ENCODE peak calls at places on chromosome 1, in nine cellular contexts. One of them, this sample, is unnamed. For H3K4me1 and H3K27me3, the result is how much of the 10 kb centered on the place peaks cover.

GRCh38 chr1:117612517-117613248 is 6.8 kb downstream of the TENT5C start:
- DNase-seq in heart left ventricle: no peak
- DNase-seq in CD4-positive, CD25-positive, alpha-beta regulatory T cell: no peak
- DNase-seq in CD8-positive, alpha-beta memory T cell: no peak
- DNase-seq in left ventricle myocardium inferior: no peak
- DNase-seq in right atrium auricular region: no peak
- DNase-seq in hepatocyte: peak
- DNase-seq in psoas muscle: no peak
- DNase-seq in pancreas: no peak
- DNase-seq in this sample: no peak

GRCh38 chr1:28329395-28330153 is 734 bp downstream of the MED18 start:
- DNase-seq in psoas muscle: peak
- DNase-seq in heart left ventricle: no peak
- DNase-seq in left ventricle myocardium inferior: no peak
- DNase-seq in right atrium auricular region: no peak
- DNase-seq in pancreas: no peak
- DNase-seq in CD4-positive, CD25-positive, alpha-beta regulatory T cell: no peak
- DNase-seq in hepatocyte: peak
- DNase-seq in CD8-positive, alpha-beta memory T cell: no peak
- DNase-seq in this sample: peak

GRCh38 chr1:234326493-234327366 is 46.5 kb upstream of the COA6 start:
- DNase-seq in hepatocyte: peak
- DNase-seq in CD4-positive, CD25-positive, alpha-beta regulatory T cell: peak
- DNase-seq in left ventricle myocardium inferior: peak
- DNase-seq in right atrium auricular region: no peak
- DNase-seq in pancreas: peak
- DNase-seq in CD8-positive, alpha-beta memory T cell: peak
- DNase-seq in psoas muscle: no peak
- DNase-seq in heart left ventricle: peak
- DNase-seq in this sample: no peak

GRCh38 chr1:43018091-43018490 is 59.4 kb upstream of the SLC2A1 start:
- DNase-seq in CD8-positive, alpha-beta memory T cell: no peak
- DNase-seq in psoas muscle: no peak
- DNase-seq in right atrium auricular region: no peak
- DNase-seq in pancreas: no peak
- DNase-seq in hepatocyte: no peak
- DNase-seq in heart left ventricle: no peak
- DNase-seq in left ventricle myocardium inferior: no peak
- DNase-seq in CD4-positive, CD25-positive, alpha-beta regulatory T cell: no peak
- DNase-seq in this sample: no peak

GRCh38 chr1:84442256-84442655 is 36.8 kb upstream of the RPF1 start:
- DNase-seq in psoas muscle: no peak
- DNase-seq in CD4-positive, CD25-positive, alpha-beta regulatory T cell: no peak
- DNase-seq in hepatocyte: peak
- DNase-seq in right atrium auricular region: no peak
- DNase-seq in left ventricle myocardium inferior: no peak
- DNase-seq in CD8-positive, alpha-beta memory T cell: no peak
- DNase-seq in pancreas: no peak
- DNase-seq in heart left ventricle: no peak
- DNase-seq in this sample: no peak

GRCh38 chr1:67500413-67500959 is 70.3 kb upstream of the SERBP1 start:
- DNase-seq in psoas muscle: peak
- DNase-seq in hepatocyte: peak
- DNase-seq in left ventricle myocardium inferior: peak
- DNase-seq in right atrium auricular region: peak
- DNase-seq in CD8-positive, alpha-beta memory T cell: peak
- DNase-seq in pancreas: peak
- DNase-seq in CD4-positive, CD25-positive, alpha-beta regulatory T cell: peak
- DNase-seq in heart left ventricle: peak
- DNase-seq in this sample: peak

GRCh38 chr1:212124891-212125582 is 89.5 kb downstream of the DTL start:
- DNase-seq in psoas muscle: no peak
- DNase-seq in CD4-positive, CD25-positive, alpha-beta regulatory T cell: no peak
- DNase-seq in hepatocyte: no peak
- DNase-seq in heart left ventricle: no peak
- DNase-seq in pancreas: no peak
- DNase-seq in CD8-positive, alpha-beta memory T cell: no peak
- DNase-seq in left ventricle myocardium inferior: no peak
- DNase-seq in right atrium auricular region: no peak
- DNase-seq in this sample: no peak

GRCh38 chr1:53449026-53449425 is 10.2 kb upstream of the DMRTB1 start:
- DNase-seq in hepatocyte: no peak
- DNase-seq in CD4-positive, CD25-positive, alpha-beta regulatory T cell: no peak
- DNase-seq in left ventricle myocardium inferior: no peak
- DNase-seq in heart left ventricle: no peak
- DNase-seq in right atrium auricular region: no peak
- DNase-seq in CD8-positive, alpha-beta memory T cell: no peak
- DNase-seq in pancreas: no peak
- DNase-seq in psoas muscle: no peak
- DNase-seq in this sample: no peak

GRCh38 chr1:61358770-61359455 is 276.6 kb downstream of the NFIA start:
- DNase-seq in pancreas: no peak
- DNase-seq in right atrium auricular region: no peak
- DNase-seq in hepatocyte: no peak
- DNase-seq in left ventricle myocardium inferior: no peak
- DNase-seq in heart left ventricle: no peak
- DNase-seq in psoas muscle: no peak
- DNase-seq in CD4-positive, CD25-positive, alpha-beta regulatory T cell: no peak
- DNase-seq in CD8-positive, alpha-beta memory T cell: no peak
- DNase-seq in this sample: no peak

GRCh38 chr1:47859092-47859743 is 138.0 kb downstream of the TRABD2B start:
- DNase-seq in psoas muscle: no peak
- DNase-seq in CD8-positive, alpha-beta memory T cell: no peak
- DNase-seq in left ventricle myocardium inferior: no peak
- DNase-seq in pancreas: no peak
- DNase-seq in hepatocyte: no peak
- DNase-seq in right atrium auricular region: no peak
- DNase-seq in CD4-positive, CD25-positive, alpha-beta regulatory T cell: no peak
- DNase-seq in heart left ventricle: no peak
- DNase-seq in this sample: no peak

GRCh38 chr1:184387069-184387870 is 441 bp downstream of the C1orf21 start:
- DNase-seq in right atrium auricular region: no peak
- DNase-seq in CD8-positive, alpha-beta memory T cell: peak
- DNase-seq in hepatocyte: peak
- DNase-seq in left ventricle myocardium inferior: peak
- DNase-seq in CD4-positive, CD25-positive, alpha-beta regulatory T cell: no peak
- DNase-seq in pancreas: peak
- DNase-seq in heart left ventricle: peak
- DNase-seq in psoas muscle: peak
- DNase-seq in this sample: peak

GRCh38 chr1:24764848-24765247 is 19.6 kb downstream of the CLIC4 start:
- DNase-seq in heart left ventricle: no peak
- DNase-seq in right atrium auricular region: no peak
- DNase-seq in left ventricle myocardium inferior: no peak
- DNase-seq in CD4-positive, CD25-positive, alpha-beta regulatory T cell: no peak
- DNase-seq in psoas muscle: no peak
- DNase-seq in hepatocyte: no peak
- DNase-seq in CD8-positive, alpha-beta memory T cell: no peak
- DNase-seq in pancreas: no peak
- DNase-seq in this sample: no peak
- H3K4me1 ChIP-seq in heart left ventricle: under half
- H3K4me1 ChIP-seq in right atrium auricular region: half or more
- H3K4me1 ChIP-seq in left ventricle myocardium inferior: half or more
- H3K4me1 ChIP-seq in CD4-positive, CD25-positive, alpha-beta regulatory T cell: under half
- H3K4me1 ChIP-seq in psoas muscle: under half
- H3K4me1 ChIP-seq in hepatocyte: under half
- H3K4me1 ChIP-seq in CD8-positive, alpha-beta memory T cell: under half
- H3K4me1 ChIP-seq in pancreas: under half
- H3K4me1 ChIP-seq in this sample: under half

GRCh38 chr1:204081156-204081790 is 8.4 kb downstream of the SOX13 start:
- DNase-seq in psoas muscle: no peak
- DNase-seq in hepatocyte: no peak
- DNase-seq in CD8-positive, alpha-beta memory T cell: no peak
- DNase-seq in heart left ventricle: no peak
- DNase-seq in left ventricle myocardium inferior: no peak
- DNase-seq in right atrium auricular region: no peak
- DNase-seq in CD4-positive, CD25-positive, alpha-beta regulatory T cell: no peak
- DNase-seq in pancreas: no peak
- DNase-seq in this sample: peak
- H3K27me3 ChIP-seq in psoas muscle: under half
- H3K27me3 ChIP-seq in hepatocyte: under half
- H3K27me3 ChIP-seq in CD8-positive, alpha-beta memory T cell: under half
- H3K27me3 ChIP-seq in heart left ventricle: under half
- H3K27me3 ChIP-seq in left ventricle myocardium inferior: under half
- H3K27me3 ChIP-seq in right atrium auricular region: under half
- H3K27me3 ChIP-seq in CD4-positive, CD25-positive, alpha-beta regulatory T cell: under half
- H3K27me3 ChIP-seq in pancreas: under half
- H3K27me3 ChIP-seq in this sample: under half

GRCh38 chr1:209825591-209826433 is 2.0 kb upstream of the UTP25 start:
- DNase-seq in left ventricle myocardium inferior: no peak
- DNase-seq in right atrium auricular region: no peak
- DNase-seq in hepatocyte: peak
- DNase-seq in CD8-positive, alpha-beta memory T cell: no peak
- DNase-seq in pancreas: no peak
- DNase-seq in CD4-positive, CD25-positive, alpha-beta regulatory T cell: no peak
- DNase-seq in psoas muscle: no peak
- DNase-seq in heart left ventricle: no peak
- DNase-seq in this sample: no peak

GRCh38 chr1:209827384-209828261 is at the start of gene UTP25:
- DNase-seq in CD4-positive, CD25-positive, alpha-beta regulatory T cell: peak
- DNase-seq in left ventricle myocardium inferior: peak
- DNase-seq in psoas muscle: peak
- DNase-seq in CD8-positive, alpha-beta memory T cell: peak
- DNase-seq in heart left ventricle: peak
- DNase-seq in right atrium auricular region: peak
- DNase-seq in pancreas: peak
- DNase-seq in hepatocyte: peak
- DNase-seq in this sample: peak

GRCh38 chr1:209829716-209830115 is 1.9 kb downstream of the UTP25 start:
- DNase-seq in CD4-positive, CD25-positive, alpha-beta regulatory T cell: no peak
- DNase-seq in CD8-positive, alpha-beta memory T cell: no peak
- DNase-seq in hepatocyte: no peak
- DNase-seq in right atrium auricular region: no peak
- DNase-seq in psoas muscle: no peak
- DNase-seq in left ventricle myocardium inferior: no peak
- DNase-seq in pancreas: no peak
- DNase-seq in heart left ventricle: no peak
- DNase-seq in this sample: no peak

GRCh38 chr1:209831615-209832014 is 3.8 kb downstream of the UTP25 start:
- DNase-seq in hepatocyte: no peak
- DNase-seq in psoas muscle: no peak
- DNase-seq in left ventricle myocardium inferior: no peak
- DNase-seq in CD4-positive, CD25-positive, alpha-beta regulatory T cell: no peak
- DNase-seq in right atrium auricular region: no peak
- DNase-seq in pancreas: no peak
- DNase-seq in CD8-positive, alpha-beta memory T cell: no peak
- DNase-seq in heart left ventricle: no peak
- DNase-seq in this sample: no peak

GRCh38 chr1:209830722-209831121 is 3.0 kb downstream of the UTP25 start:
- DNase-seq in pancreas: no peak
- DNase-seq in CD4-positive, CD25-positive, alpha-beta regulatory T cell: no peak
- DNase-seq in hepatocyte: no peak
- DNase-seq in CD8-positive, alpha-beta memory T cell: no peak
- DNase-seq in psoas muscle: no peak
- DNase-seq in left ventricle myocardium inferior: no peak
- DNase-seq in heart left ventricle: no peak
- DNase-seq in right atrium auricular region: no peak
- DNase-seq in this sample: no peak
- H3K27ac ChIP-seq in pancreas: no peak
- H3K27ac ChIP-seq in CD4-positive, CD25-positive, alpha-beta regulatory T cell: no peak
- H3K27ac ChIP-seq in hepatocyte: no peak
- H3K27ac ChIP-seq in CD8-positive, alpha-beta memory T cell: no peak
- H3K27ac ChIP-seq in psoas muscle: no peak
- H3K27ac ChIP-seq in left ventricle myocardium inferior: no peak
- H3K27ac ChIP-seq in heart left ventricle: no peak
- H3K27ac ChIP-seq in right atrium auricular region: no peak
- H3K27ac ChIP-seq in this sample: no peak

DNA sequence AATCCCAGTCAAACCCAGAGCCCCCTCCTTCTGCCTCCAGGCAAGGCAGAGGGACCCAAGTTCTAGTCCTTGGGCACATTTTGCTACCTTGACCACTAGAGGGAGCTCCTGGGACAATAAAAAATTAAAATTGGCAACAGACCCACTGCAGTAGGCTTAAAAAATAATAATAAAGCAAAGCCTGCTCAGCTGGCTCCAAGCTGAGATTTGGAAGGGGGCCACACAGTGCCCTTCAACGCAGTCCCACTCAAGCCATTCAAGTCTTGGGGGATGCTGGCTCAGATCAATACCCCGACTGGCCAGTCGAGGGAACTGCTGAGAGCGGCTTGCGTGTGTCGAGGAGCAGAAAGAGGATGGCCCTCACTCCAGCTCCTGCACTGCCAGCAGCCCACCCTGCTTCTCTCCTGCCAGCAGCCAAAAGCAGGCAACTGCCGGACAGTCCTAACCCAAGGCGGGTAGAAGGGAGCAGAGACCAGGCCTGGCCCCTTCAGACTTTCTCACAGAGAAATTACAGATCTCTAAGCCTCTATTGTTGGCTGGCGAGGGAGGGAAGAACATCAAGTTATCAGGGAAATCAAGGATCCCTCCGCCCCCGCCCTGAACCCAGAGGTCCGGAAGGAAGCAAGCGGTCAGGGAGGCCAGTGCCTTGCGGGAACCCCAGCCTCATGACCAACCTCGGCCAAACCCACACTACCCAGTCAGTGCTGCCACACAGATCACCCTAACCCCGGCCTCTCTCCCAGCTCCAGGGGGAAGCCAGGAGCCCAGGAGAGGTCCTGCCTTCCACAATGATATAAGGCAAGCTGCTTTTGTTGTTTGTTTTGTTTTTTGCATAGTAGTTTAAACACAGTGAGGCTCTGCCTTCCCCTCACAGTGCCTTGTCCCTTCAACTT is 4.9 kb upstream of the ALDH4A1 start:
- DNase-seq in hepatocyte: peak
- DNase-seq in pancreas: peak
- DNase-seq in psoas muscle: peak
- DNase-seq in heart left ventricle: peak
- DNase-seq in CD8-positive, alpha-beta memory T cell: peak
- DNase-seq in right atrium auricular region: peak
- DNase-seq in left ventricle myocardium inferior: peak
- DNase-seq in CD4-positive, CD25-positive, alpha-beta regulatory T cell: peak
- DNase-seq in this sample: peak
- H3K4me1 ChIP-seq in hepatocyte: under half
- H3K4me1 ChIP-seq in pancreas: under half
- H3K4me1 ChIP-seq in psoas muscle: under half
- H3K4me1 ChIP-seq in heart left ventricle: under half
- H3K4me1 ChIP-seq in CD8-positive, alpha-beta memory T cell: under half
- H3K4me1 ChIP-seq in right atrium auricular region: under half
- H3K4me1 ChIP-seq in left ventricle myocardium inferior: under half
- H3K4me1 ChIP-seq in CD4-positive, CD25-positive, alpha-beta regulatory T cell: under half
- H3K4me1 ChIP-seq in this sample: under half

GRCh38 chr1:92201973-92202372 is 15.7 kb upstream of the C1orf146 start:
- DNase-seq in heart left ventricle: no peak
- DNase-seq in hepatocyte: no peak
- DNase-seq in left ventricle myocardium inferior: no peak
- DNase-seq in right atrium auricular region: no peak
- DNase-seq in CD4-positive, CD25-positive, alpha-beta regulatory T cell: no peak
- DNase-seq in pancreas: no peak
- DNase-seq in CD8-positive, alpha-beta memory T cell: no peak
- DNase-seq in psoas muscle: no peak
- DNase-seq in this sample: no peak
- H3K27me3 ChIP-seq in heart left ventricle: under half
- H3K27me3 ChIP-seq in hepatocyte: under half
- H3K27me3 ChIP-seq in left ventricle myocardium inferior: under half
- H3K27me3 ChIP-seq in right atrium auricular region: under half
- H3K27me3 ChIP-seq in CD4-positive, CD25-positive, alpha-beta regulatory T cell: under half
- H3K27me3 ChIP-seq in pancreas: under half
- H3K27me3 ChIP-seq in CD8-positive, alpha-beta memory T cell: under half
- H3K27me3 ChIP-seq in psoas muscle: under half
- H3K27me3 ChIP-seq in this sample: under half

This sample was measured in spleen.